ENCODE peak calls at places on chromosomes 4 and X, in seven cellular contexts. One of them, this sample, is unnamed.

GRCh38 chr4:145788765-145789164 is 108.8 kb downstream of the C4orf51 start:
- DNase-seq in GM06990: no peak
- DNase-seq in stomach: no peak
- DNase-seq in chondrocyte: no peak
- DNase-seq in neural crest cell: no peak
- DNase-seq in ovary: no peak
- DNase-seq in activated CD8-positive, alpha-beta T cell treated with anti-CD3 and anti-CD28 coated beads for 36 hours: no peak
- DNase-seq in this sample: no peak

GRCh38 chrX:19019996-19020395 is 36.1 kb upstream of the PHKA2 start:
- DNase-seq in stomach: no peak
- DNase-seq in chondrocyte: no peak
- DNase-seq in GM06990: no peak
- DNase-seq in neural crest cell: no peak
- DNase-seq in activated CD8-positive, alpha-beta T cell treated with anti-CD3 and anti-CD28 coated beads for 36 hours: no peak
- DNase-seq in ovary: no peak
- DNase-seq in this sample: no peak

GRCh38 chrX:13764765-13765164 is 30.2 kb downstream of the OFD1 start:
- DNase-seq in GM06990: no peak
- DNase-seq in neural crest cell: peak; percentile 38
- DNase-seq in activated CD8-positive, alpha-beta T cell treated with anti-CD3 and anti-CD28 coated beads for 36 hours: no peak
- DNase-seq in chondrocyte: no peak
- DNase-seq in stomach: peak; percentile 60
- DNase-seq in ovary: no peak
- DNase-seq in this sample: no peak

GRCh38 chr4:109033993-109034392 is 268.5 kb downstream of the COL25A1 start:
- DNase-seq in GM06990: no peak
- DNase-seq in ovary: no peak
- DNase-seq in neural crest cell: no peak
- DNase-seq in stomach: no peak
- DNase-seq in chondrocyte: no peak
- DNase-seq in activated CD8-positive, alpha-beta T cell treated with anti-CD3 and anti-CD28 coated beads for 36 hours: no peak
- DNase-seq in this sample: no peak

GRCh38 chr4:150976478-150977118 is 38.5 kb downstream of the LRBA start:
- DNase-seq in ovary: no peak
- DNase-seq in neural crest cell: no peak
- DNase-seq in activated CD8-positive, alpha-beta T cell treated with anti-CD3 and anti-CD28 coated beads for 36 hours: no peak
- DNase-seq in chondrocyte: no peak
- DNase-seq in GM06990: no peak
- DNase-seq in stomach: no peak
- DNase-seq in this sample: no peak

GRCh38 chr4:4694296-4694772 is 152.5 kb upstream of the STX18 start:
- DNase-seq in chondrocyte: no peak
- DNase-seq in ovary: peak; percentile 64
- DNase-seq in neural crest cell: no peak
- DNase-seq in GM06990: no peak
- DNase-seq in activated CD8-positive, alpha-beta T cell treated with anti-CD3 and anti-CD28 coated beads for 36 hours: no peak
- DNase-seq in stomach: no peak
- DNase-seq in this sample: no peak

GRCh38 chr4:153114771-153115321 is 89.4 kb upstream of the TRIM2 start:
- DNase-seq in ovary: no peak
- DNase-seq in activated CD8-positive, alpha-beta T cell treated with anti-CD3 and anti-CD28 coated beads for 36 hours: peak; percentile 79
- DNase-seq in neural crest cell: no peak
- DNase-seq in chondrocyte: no peak
- DNase-seq in stomach: peak; percentile 47
- DNase-seq in GM06990: no peak
- DNase-seq in this sample: no peak

GRCh38 chrX:69151898-69152297 is 13.4 kb downstream of the PJA1 start:
- DNase-seq in stomach: no peak
- DNase-seq in activated CD8-positive, alpha-beta T cell treated with anti-CD3 and anti-CD28 coated beads for 36 hours: no peak
- DNase-seq in neural crest cell: no peak
- DNase-seq in GM06990: no peak
- DNase-seq in chondrocyte: no peak
- DNase-seq in ovary: no peak
- DNase-seq in this sample: no peak

GRCh38 chr4:52959545-52959944 is 97.4 kb downstream of the RASL11B start:
- DNase-seq in activated CD8-positive, alpha-beta T cell treated with anti-CD3 and anti-CD28 coated beads for 36 hours: no peak
- DNase-seq in ovary: no peak
- DNase-seq in stomach: no peak
- DNase-seq in neural crest cell: no peak
- DNase-seq in GM06990: no peak
- DNase-seq in chondrocyte: no peak
- DNase-seq in this sample: no peak

GRCh38 chr4:188434686-188435085 is 295.4 kb downstream of the TRIML1 start:
- DNase-seq in chondrocyte: no peak
- DNase-seq in ovary: no peak
- DNase-seq in neural crest cell: no peak
- DNase-seq in stomach: no peak
- DNase-seq in GM06990: no peak
- DNase-seq in activated CD8-positive, alpha-beta T cell treated with anti-CD3 and anti-CD28 coated beads for 36 hours: no peak
- DNase-seq in this sample: no peak

GRCh38 chrX:153924149-153924861 is 1.8 kb downstream of the ARHGAP4 start:
- DNase-seq in neural crest cell: no peak
- DNase-seq in activated CD8-positive, alpha-beta T cell treated with anti-CD3 and anti-CD28 coated beads for 36 hours: peak; percentile 61
- DNase-seq in chondrocyte: no peak
- DNase-seq in ovary: no peak
- DNase-seq in stomach: peak; percentile 44
- DNase-seq in GM06990: peak; percentile 33
- DNase-seq in this sample: peak; percentile 54

GRCh38 chrX:31314921-31315320 is 243.1 kb upstream of the FTHL17 start:
- DNase-seq in chondrocyte: no peak
- DNase-seq in activated CD8-positive, alpha-beta T cell treated with anti-CD3 and anti-CD28 coated beads for 36 hours: no peak
- DNase-seq in GM06990: no peak
- DNase-seq in ovary: no peak
- DNase-seq in stomach: no peak
- DNase-seq in neural crest cell: no peak
- DNase-seq in this sample: no peak

GRCh38 chrX:120559799-120560198 is 963 bp downstream of the CUL4B start:
- DNase-seq in neural crest cell: no peak
- DNase-seq in ovary: no peak
- DNase-seq in chondrocyte: no peak
- DNase-seq in stomach: no peak
- DNase-seq in GM06990: no peak
- DNase-seq in activated CD8-positive, alpha-beta T cell treated with anti-CD3 and anti-CD28 coated beads for 36 hours: no peak
- DNase-seq in this sample: peak; percentile 7

GRCh38 chr4:177673980-177674504 is 231.8 kb upstream of the AGA start:
- DNase-seq in activated CD8-positive, alpha-beta T cell treated with anti-CD3 and anti-CD28 coated beads for 36 hours: no peak
- DNase-seq in chondrocyte: no peak
- DNase-seq in stomach: no peak
- DNase-seq in ovary: no peak
- DNase-seq in neural crest cell: no peak
- DNase-seq in GM06990: no peak
- DNase-seq in this sample: no peak

GRCh38 chr4:133146574-133147198 is 2.4 kb upstream of the PCDH10 start:
- DNase-seq in activated CD8-positive, alpha-beta T cell treated with anti-CD3 and anti-CD28 coated beads for 36 hours: peak; percentile 52
- DNase-seq in stomach: no peak
- DNase-seq in GM06990: no peak
- DNase-seq in ovary: no peak
- DNase-seq in chondrocyte: peak; percentile 77
- DNase-seq in neural crest cell: peak; percentile 73
- DNase-seq in this sample: peak; percentile 53
- TF ChIP-seq CTCF in activated CD8-positive, alpha-beta T cell treated with anti-CD3 and anti-CD28 coated beads for 36 hours: peak; percentile 72
- TF ChIP-seq CTCF in stomach: no peak
- TF ChIP-seq CTCF in GM06990: peak; percentile 73
- TF ChIP-seq CTCF in ovary: peak; percentile 33
- TF ChIP-seq CTCF in chondrocyte: peak; percentile 99
- TF ChIP-seq CTCF in neural crest cell: peak; percentile 93
- TF ChIP-seq CTCF in this sample: peak; percentile 85

GRCh38 chr4:152099555-152099954 is 338.7 kb upstream of the GATB start:
- DNase-seq in neural crest cell: no peak
- DNase-seq in stomach: no peak
- DNase-seq in ovary: no peak
- DNase-seq in GM06990: no peak
- DNase-seq in activated CD8-positive, alpha-beta T cell treated with anti-CD3 and anti-CD28 coated beads for 36 hours: no peak
- DNase-seq in chondrocyte: no peak
- DNase-seq in this sample: no peak
- TF ChIP-seq CTCF in neural crest cell: no peak
- TF ChIP-seq CTCF in stomach: no peak
- TF ChIP-seq CTCF in ovary: no peak
- TF ChIP-seq CTCF in GM06990: no peak
- TF ChIP-seq CTCF in activated CD8-positive, alpha-beta T cell treated with anti-CD3 and anti-CD28 coated beads for 36 hours: no peak
- TF ChIP-seq CTCF in chondrocyte: no peak
- TF ChIP-seq CTCF in this sample: no peak

GRCh38 chr4:22957774-22958173 is 265.0 kb downstream of the GBA3 start:
- DNase-seq in ovary: no peak
- DNase-seq in activated CD8-positive, alpha-beta T cell treated with anti-CD3 and anti-CD28 coated beads for 36 hours: no peak
- DNase-seq in chondrocyte: no peak
- DNase-seq in neural crest cell: no peak
- DNase-seq in GM06990: no peak
- DNase-seq in stomach: no peak
- DNase-seq in this sample: no peak

GRCh38 chr4:22959483-22959882 is 266.7 kb downstream of the GBA3 start:
- DNase-seq in neural crest cell: no peak
- DNase-seq in stomach: no peak
- DNase-seq in activated CD8-positive, alpha-beta T cell treated with anti-CD3 and anti-CD28 coated beads for 36 hours: no peak
- DNase-seq in GM06990: no peak
- DNase-seq in chondrocyte: no peak
- DNase-seq in ovary: no peak
- DNase-seq in this sample: no peak

DNA sequence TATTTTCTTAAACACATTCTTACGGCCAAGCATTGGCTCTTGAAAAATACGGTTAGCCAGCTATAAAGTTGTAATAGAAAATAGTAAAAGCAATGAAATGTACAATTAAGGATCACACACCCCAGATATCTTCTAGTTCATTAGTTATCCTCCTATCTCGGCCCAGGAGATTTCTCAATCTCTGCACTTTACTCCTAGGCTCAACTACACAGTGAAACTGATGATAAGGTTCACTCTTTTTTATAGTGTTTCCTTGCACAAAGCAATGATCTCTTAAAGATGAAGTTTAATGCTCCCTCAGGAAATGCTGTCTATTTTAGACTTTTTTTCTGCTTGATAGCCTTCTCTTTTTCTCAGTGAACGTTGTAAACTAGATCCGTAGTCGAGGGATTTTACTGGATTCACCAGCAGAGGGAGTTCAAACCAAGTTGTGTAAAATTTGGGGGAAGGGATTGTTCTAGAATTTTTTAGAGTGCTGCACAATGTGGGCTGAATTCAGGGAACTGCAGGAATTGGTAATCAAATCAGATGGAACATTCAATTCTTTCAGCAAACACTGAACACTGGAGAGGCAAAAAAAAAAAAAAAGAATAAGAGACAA is 269.5 kb downstream of the GBA3 start:
- DNase-seq in stomach: no peak
- DNase-seq in activated CD8-positive, alpha-beta T cell treated with anti-CD3 and anti-CD28 coated beads for 36 hours: no peak
- DNase-seq in neural crest cell: peak; percentile 5
- DNase-seq in chondrocyte: no peak
- DNase-seq in GM06990: no peak
- DNase-seq in ovary: no peak
- DNase-seq in this sample: no peak
- TF ChIP-seq CTCF in stomach: no peak
- TF ChIP-seq CTCF in activated CD8-positive, alpha-beta T cell treated with anti-CD3 and anti-CD28 coated beads for 36 hours: no peak
- TF ChIP-seq CTCF in neural crest cell: peak; percentile 67
- TF ChIP-seq CTCF in chondrocyte: peak; percentile 71
- TF ChIP-seq CTCF in GM06990: no peak
- TF ChIP-seq CTCF in ovary: no peak
- TF ChIP-seq CTCF in this sample: no peak

GRCh38 chr4:158259955-158260575 is 49.8 kb downstream of the TMEM144 start:
- DNase-seq in activated CD8-positive, alpha-beta T cell treated with anti-CD3 and anti-CD28 coated beads for 36 hours: no peak
- DNase-seq in chondrocyte: no peak
- DNase-seq in stomach: no peak
- DNase-seq in neural crest cell: no peak
- DNase-seq in ovary: no peak
- DNase-seq in GM06990: no peak
- DNase-seq in this sample: no peak
- TF ChIP-seq CTCF in activated CD8-positive, alpha-beta T cell treated with anti-CD3 and anti-CD28 coated beads for 36 hours: peak; percentile 44
- TF ChIP-seq CTCF in chondrocyte: peak; percentile 96
- TF ChIP-seq CTCF in stomach: no peak
- TF ChIP-seq CTCF in neural crest cell: peak; percentile 75
- TF ChIP-seq CTCF in ovary: no peak
- TF ChIP-seq CTCF in GM06990: peak; percentile 30
- TF ChIP-seq CTCF in this sample: peak; percentile 18

GRCh38 chr4:17562157-17562556 is 14.8 kb upstream of the LAP3 start:
- DNase-seq in chondrocyte: no peak
- DNase-seq in neural crest cell: no peak
- DNase-seq in activated CD8-positive, alpha-beta T cell treated with anti-CD3 and anti-CD28 coated beads for 36 hours: no peak
- DNase-seq in stomach: no peak
- DNase-seq in GM06990: no peak
- DNase-seq in ovary: no peak
- DNase-seq in this sample: no peak
- TF ChIP-seq CTCF in chondrocyte: no peak
- TF ChIP-seq CTCF in neural crest cell: peak; percentile 23
- TF ChIP-seq CTCF in activated CD8-positive, alpha-beta T cell treated with anti-CD3 and anti-CD28 coated beads for 36 hours: no peak
- TF ChIP-seq CTCF in stomach: no peak
- TF ChIP-seq CTCF in GM06990: no peak
- TF ChIP-seq CTCF in ovary: no peak
- TF ChIP-seq CTCF in this sample: no peak

GRCh38 chr4:167290684-167291083 is 56.4 kb upstream of the SPOCK3 start:
- DNase-seq in GM06990: no peak
- DNase-seq in neural crest cell: no peak
- DNase-seq in chondrocyte: no peak
- DNase-seq in activated CD8-positive, alpha-beta T cell treated with anti-CD3 and anti-CD28 coated beads for 36 hours: no peak
- DNase-seq in ovary: no peak
- DNase-seq in stomach: no peak
- DNase-seq in this sample: no peak
- TF ChIP-seq CTCF in GM06990: peak; percentile 26
- TF ChIP-seq CTCF in neural crest cell: peak; percentile 70
- TF ChIP-seq CTCF in chondrocyte: peak; percentile 73
- TF ChIP-seq CTCF in activated CD8-positive, alpha-beta T cell treated with anti-CD3 and anti-CD28 coated beads for 36 hours: no peak
- TF ChIP-seq CTCF in ovary: no peak
- TF ChIP-seq CTCF in stomach: no peak
- TF ChIP-seq CTCF in this sample: no peak

GRCh38 chr4:113142351-113142750 is 92.9 kb downstream of the ANK2 start:
- DNase-seq in neural crest cell: no peak
- DNase-seq in chondrocyte: no peak
- DNase-seq in ovary: no peak
- DNase-seq in GM06990: no peak
- DNase-seq in stomach: no peak
- DNase-seq in activated CD8-positive, alpha-beta T cell treated with anti-CD3 and anti-CD28 coated beads for 36 hours: no peak
- DNase-seq in this sample: no peak
- TF ChIP-seq CTCF in neural crest cell: no peak
- TF ChIP-seq CTCF in chondrocyte: no peak
- TF ChIP-seq CTCF in ovary: no peak
- TF ChIP-seq CTCF in GM06990: no peak
- TF ChIP-seq CTCF in stomach: no peak
- TF ChIP-seq CTCF in activated CD8-positive, alpha-beta T cell treated with anti-CD3 and anti-CD28 coated beads for 36 hours: no peak
- TF ChIP-seq CTCF in this sample: no peak

DNA sequence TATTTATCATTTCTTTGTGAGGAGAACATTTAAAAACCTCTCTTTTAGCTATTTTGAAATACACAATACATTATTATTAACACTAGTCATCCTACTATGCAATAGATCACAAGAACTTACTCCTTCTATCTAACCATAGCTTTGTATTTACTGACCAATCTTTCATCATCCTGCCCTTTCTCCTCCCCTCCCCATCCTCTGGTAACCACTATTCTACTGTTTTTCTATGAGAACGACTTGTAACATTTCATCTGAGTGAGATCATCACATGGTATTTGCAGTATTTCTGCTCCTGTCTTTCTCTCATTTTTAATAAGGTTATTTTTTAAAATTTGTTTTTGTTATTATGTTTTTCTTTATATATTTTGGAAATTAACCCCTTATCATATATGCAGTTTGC is 331.8 kb downstream of the TEX13C start:
- DNase-seq in GM06990: no peak
- DNase-seq in activated CD8-positive, alpha-beta T cell treated with anti-CD3 and anti-CD28 coated beads for 36 hours: no peak
- DNase-seq in stomach: no peak
- DNase-seq in ovary: no peak
- DNase-seq in chondrocyte: no peak
- DNase-seq in neural crest cell: no peak
- DNase-seq in this sample: no peak
- TF ChIP-seq CTCF in GM06990: no peak
- TF ChIP-seq CTCF in activated CD8-positive, alpha-beta T cell treated with anti-CD3 and anti-CD28 coated beads for 36 hours: no peak
- TF ChIP-seq CTCF in stomach: no peak
- TF ChIP-seq CTCF in ovary: no peak
- TF ChIP-seq CTCF in chondrocyte: no peak
- TF ChIP-seq CTCF in neural crest cell: no peak
- TF ChIP-seq CTCF in this sample: no peak